ENCODE peak calls at places on chromosomes 12 and 14, in nine cellular contexts. I is testis; O is DND-41; Q is CD8-positive, alpha-beta T cell; G is AG04450; Y is AG10803; V is fibroblast of pulmonary artery; J is OCI-LY7; D is A549. F is an unnamed sample.

GRCh38 chr12:123391546-123392343 is 7.8 kb downstream of the KMT5A start:
- DNase-seq in V (no peak), G (no peak), Y (peak; percentile 37), I (no peak), D (no peak), O (no peak), Q (no peak), J (no peak), F (no peak)

GRCh38 chr14:81656811-81657210 is 123.2 kb upstream of the SEL1L start:
- DNase-seq in D (no peak), G (no peak), Y (no peak), V (no peak), I (no peak), J (no peak), O (no peak), Q (no peak), F (no peak)

GRCh38 chr12:26239508-26240328 is 44.3 kb downstream of the SSPN start:
- DNase-seq in G (peak; percentile 36), Y (peak; percentile 99), I (peak; percentile 63), V (peak; percentile 97), Q (no peak), O (no peak), J (no peak), D (peak; percentile 63), F (peak; percentile 82)

GRCh38 chr12:65556676-65557424 is 267.4 kb upstream of the HMGA2 start:
- DNase-seq in Q (peak; percentile 57), O (peak; percentile 65), G (peak; percentile 69), Y (peak; percentile 75), I (peak; percentile 91), V (peak; percentile 87), J (peak; percentile 53), D (peak; percentile 82), F (peak; percentile 97)

GRCh38 chr14:30813182-30813581 is 61.2 kb upstream of the COCH start:
- DNase-seq in D (no peak), G (no peak), Y (no peak), I (no peak), Q (no peak), O (no peak), J (no peak), V (no peak), F (no peak)

GRCh38 chr14:99288948-99289347 is 17.0 kb upstream of the BCL11B start:
- DNase-seq in G (no peak), O (no peak), Y (no peak), Q (no peak), I (no peak), J (no peak), V (no peak), D (no peak), F (no peak)

GRCh38 chr12:26177303-26177702 is 18.1 kb upstream of the SSPN start:
- DNase-seq in O (no peak), D (no peak), G (no peak), J (no peak), Y (no peak), Q (no peak), V (no peak), I (no peak), F (peak; percentile 54)

GRCh38 chr14:73903028-73903427 is 16.4 kb downstream of the ZNF410 start:
- DNase-seq in J (no peak), D (no peak), G (no peak), O (no peak), Y (no peak), I (no peak), V (no peak), Q (no peak), F (no peak)

GRCh38 chr14:102197317-102197850 is 57.7 kb downstream of the WDR20 start:
- DNase-seq in Y (peak; percentile 15), O (no peak), I (no peak), G (no peak), Q (no peak), J (no peak), V (no peak), D (no peak), F (no peak)

GRCh38 chr14:23411563-23412525 is 3.8 kb upstream of the MYH6 start:
- DNase-seq in G (no peak), Q (no peak), J (no peak), V (no peak), O (no peak), I (no peak), Y (no peak), D (no peak), F (no peak)

GRCh38 chr14:49945448-49946319 is 52.8 kb downstream of the ARF6 start:
- DNase-seq in O (no peak), V (no peak), G (no peak), Y (no peak), D (no peak), I (no peak), Q (peak; percentile 15), J (no peak), F (no peak)

GRCh38 chr12:32533971-32534590 is 134.7 kb downstream of the FGD4 start:
- DNase-seq in J (peak; percentile 85), G (peak; percentile 95), Y (peak; percentile 97), I (peak; percentile 82), O (no peak), V (peak; percentile 88), D (peak; percentile 84), Q (no peak), F (peak; percentile 79)

GRCh38 chr14:69081271-69081670 is 71.6 kb downstream of the DCAF5 start:
- DNase-seq in Y (no peak), O (no peak), Q (no peak), J (no peak), I (no peak), D (no peak), V (no peak), G (no peak), F (no peak)

GRCh38 chr12:14111230-14111865 is 129.9 kb upstream of the GRIN2B start:
- DNase-seq in D (peak; percentile 39), J (peak; percentile 96), V (no peak), I (no peak), Y (no peak), O (peak; percentile 30), G (no peak), Q (no peak), F (no peak)

DNA sequence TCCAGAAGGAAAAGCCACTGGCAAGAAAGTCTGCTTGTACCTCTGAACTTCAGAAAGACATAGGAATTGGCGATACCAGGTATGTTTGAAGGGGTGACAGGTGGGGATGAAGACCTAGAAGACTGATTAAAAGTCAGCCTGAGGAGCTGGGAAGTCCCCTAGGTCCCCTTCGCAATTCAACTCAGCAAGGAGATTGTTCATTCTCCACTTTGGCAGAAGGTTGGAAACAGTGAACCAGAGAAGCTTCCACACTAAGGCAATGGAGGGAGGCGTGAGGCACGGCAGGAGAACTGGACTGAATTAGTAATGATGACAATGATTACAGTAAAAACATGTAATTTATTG is 240.3 kb upstream of the TMPO start:
- DNase-seq in D (no peak), I (no peak), O (no peak), J (no peak), Q (no peak), G (no peak), Y (no peak), V (no peak), F (no peak)
- H3K4me3 ChIP-seq in D (no peak overlapping the region), I (no peak overlapping the region), O (no peak overlapping the region), J (peak overlapping the region; percentile 57), Q (no peak overlapping the region), G (no peak overlapping the region), Y (no peak overlapping the region), V (no peak overlapping the region), F (no peak overlapping the region)

GRCh38 chr14:93379841-93380240 is 32.9 kb downstream of the COX8C start:
- DNase-seq in I (no peak), G (no peak), D (no peak), J (no peak), V (no peak), O (no peak), Q (no peak), Y (no peak), F (no peak)
- TF ChIP-seq CTCF in I (no peak), G (no peak), D (no peak), J (no peak), V (no peak), O (no peak), Q (no peak), Y (no peak), F (no peak)

DNA sequence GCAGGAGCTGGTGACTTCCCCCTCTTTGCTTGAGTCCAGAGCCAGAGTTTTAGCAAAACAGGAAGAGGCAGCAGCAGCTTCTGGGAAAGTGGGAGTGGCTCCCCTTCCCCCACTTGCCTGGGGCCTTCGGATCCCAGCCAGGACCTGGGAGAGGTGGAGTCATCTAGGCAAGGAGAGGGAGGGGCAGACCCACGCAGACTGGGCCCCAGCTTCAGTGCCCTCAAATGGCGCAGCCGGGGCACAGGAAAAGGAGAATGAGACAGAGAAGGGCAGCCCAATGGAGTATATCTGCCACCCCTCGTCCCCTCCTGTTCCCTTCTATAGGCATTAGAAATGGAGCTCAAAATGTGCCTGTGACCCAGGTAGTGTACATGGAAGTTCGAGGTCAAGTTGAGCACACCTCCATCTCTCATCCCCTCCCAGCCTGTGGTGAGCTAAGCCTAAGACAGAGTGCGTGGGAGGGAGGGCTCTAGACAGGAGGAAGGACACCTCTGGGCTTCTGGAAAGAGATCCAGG is 9.3 kb upstream of the HDAC7 start:
- DNase-seq in J (no peak), G (no peak), Y (peak; percentile 79), O (no peak), I (peak; percentile 71), V (peak; percentile 73), D (peak; percentile 60), Q (no peak), F (peak; percentile 88)
- H3K4me3 ChIP-seq in J (no peak overlapping the region), G (no peak overlapping the region), Y (peak overlapping the region; percentile 12), O (no peak overlapping the region), I (no peak overlapping the region), V (no peak overlapping the region), D (no peak overlapping the region), Q (no peak overlapping the region), F (no peak overlapping the region)

GRCh38 chr12:27280412-27280811 is 36.3 kb downstream of the STK38L start:
- DNase-seq in D (no peak), Q (no peak), V (no peak), J (no peak), O (no peak), Y (no peak), G (no peak), I (no peak), F (no peak)
- TF ChIP-seq CTCF in D (no peak), Q (no peak), V (no peak), J (no peak), O (no peak), Y (no peak), G (no peak), I (no peak), F (no peak)

GRCh38 chr12:132190834-132191500 is 46.7 kb downstream of the NOC4L start:
- DNase-seq in O (no peak), V (no peak), J (no peak), I (no peak), D (no peak), Q (no peak), Y (no peak), G (no peak), F (no peak)
- H3K4me3 ChIP-seq in O (no peak overlapping the region), V (no peak overlapping the region), J (no peak overlapping the region), I (no peak overlapping the region), D (no peak overlapping the region), Q (no peak overlapping the region), Y (no peak overlapping the region), G (no peak overlapping the region), F (no peak overlapping the region)

DNA sequence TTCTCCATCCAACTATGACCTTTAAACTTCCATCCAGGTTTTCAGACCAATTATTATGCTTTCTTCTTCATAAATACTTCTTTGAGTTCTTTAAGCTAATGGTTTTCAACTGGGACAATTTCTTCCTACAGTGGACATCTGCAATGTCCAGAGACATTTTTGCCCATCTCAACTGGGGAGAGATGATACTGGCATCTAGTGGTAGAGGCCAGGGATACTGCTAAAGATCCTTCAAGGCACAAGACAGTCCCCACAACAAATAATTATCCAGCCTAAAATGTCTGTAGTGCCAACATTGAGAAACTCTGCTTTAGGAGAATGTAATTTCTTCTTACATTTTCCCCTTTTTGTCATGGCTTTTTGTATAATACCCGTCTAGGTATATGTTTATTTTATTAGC is 10.6 kb downstream of the TRHDE start:
- DNase-seq in I (no peak), J (no peak), G (no peak), Q (no peak), V (peak; percentile 33), D (no peak), Y (peak; percentile 31), O (no peak), F (no peak)
- TF ChIP-seq CTCF in I (no peak), J (peak; percentile 30), G (peak; percentile 72), Q (no peak), V (peak; percentile 60), D (peak; percentile 28), Y (peak; percentile 62), O (no peak), F (peak; percentile 31)